ENCODE peak calls at places on chromosome 20, in five cellular contexts. C, B, W, R and I are unnamed samples.
A peak's percentile ranks its signal among the peaks of the same experiment; 100 is the strongest.

GRCh38 chr20:4153251-4153650 is 137.9 kb upstream of the RNF24 start:
- DNase-seq in C (no peak), W (no peak), B (no peak), R (no peak), I (no peak)

GRCh38 chr20:42714298-42715141 is 475.2 kb downstream of the PTPRT start:
- DNase-seq in W (no peak), B (no peak), R (no peak), C (no peak), I (no peak)

GRCh38 chr20:50285376-50286173 is 94.9 kb downstream of the CEBPB start:
- DNase-seq in C (peak; percentile 83), B (peak; percentile 66), R (no peak), W (no peak), I (no peak)

GRCh38 chr20:5153612-5154542 is 27.1 kb downstream of the CDS2 start:
- DNase-seq in R (peak; percentile 75), B (no peak), W (no peak), C (no peak), I (no peak)

GRCh38 chr20:57164872-57165271 is 101.6 kb downstream of the BMP7 start:
- DNase-seq in W (no peak), R (no peak), C (no peak), B (no peak), I (no peak)

GRCh38 chr20:48813446-48813747 is 14.4 kb downstream of the PREX1 start:
- DNase-seq in W (no peak), B (no peak), R (no peak), C (no peak), I (no peak)

GRCh38 chr20:18443841-18444240 is 23.0 kb downstream of the DZANK1 start:
- DNase-seq in B (peak; percentile 33), R (no peak), W (no peak), C (no peak), I (no peak)

GRCh38 chr20:60050193-60050960 is 92.2 kb downstream of the CDH26 start:
- DNase-seq in R (peak; percentile 80), W (peak; percentile 19), C (no peak), B (no peak), I (no peak)

GRCh38 chr20:58692579-58693225 is at the start of gene NPEPL1:
- DNase-seq in R (peak; percentile 95), C (no peak), B (peak; percentile 64), W (peak; percentile 78), I (peak; percentile 48)

GRCh38 chr20:47481330-47482216 is 20.1 kb upstream of the NCOA3 start:
- DNase-seq in B (no peak), R (peak; percentile 52), W (no peak), C (no peak), I (no peak)

GRCh38 chr20:42739692-42740091 is 450.0 kb downstream of the PTPRT start:
- DNase-seq in C (no peak), B (no peak), R (no peak), W (no peak), I (no peak)

GRCh38 chr20:16459019-16459700 is 114.1 kb downstream of the KIF16B start:
- DNase-seq in B (peak; percentile 88), R (peak; percentile 28), C (peak; percentile 41), W (peak; percentile 42), I (peak; percentile 47)

GRCh38 chr20:45355209-45355608 is 7.0 kb upstream of the SDC4 start:
- DNase-seq in B (peak; percentile 66), C (no peak), W (peak; percentile 36), R (no peak), I (no peak)

GRCh38 chr20:3239026-3239866 is at the start of gene SLC4A11:
- DNase-seq in B (peak; percentile 47), R (peak; percentile 86), C (peak; percentile 23), W (peak; percentile 80), I (peak; percentile 16)

GRCh38 chr20:54622338-54623280 is 147.2 kb downstream of the DOK5 start:
- DNase-seq in R (no peak), B (peak; percentile 8), W (no peak), C (no peak), I (no peak)

GRCh38 chr20:49136817-49137571 is 51.1 kb downstream of the STAU1 start:
- DNase-seq in C (no peak), R (no peak), B (no peak), W (no peak), I (no peak)

GRCh38 chr20:53069121-53069520 is 97.0 kb downstream of the TSHZ2 start:
- DNase-seq in C (no peak), W (no peak), B (no peak), R (no peak), I (no peak)

GRCh38 chr20:19945732-19946670 is 71.2 kb upstream of the NAA20 start:
- DNase-seq in C (no peak), R (no peak), B (no peak), W (no peak), I (no peak)

GRCh38 chr20:35773154-35773751 is 1.4 kb downstream of the PHF20 start:
- DNase-seq in R (no peak), W (peak; percentile 12), C (no peak), B (peak; percentile 40), I (no peak)

GRCh38 chr20:24953621-24954133 is 4.6 kb downstream of the CST7 start:
- DNase-seq in B (no peak), R (no peak), W (no peak), C (no peak), I (no peak)

GRCh38 chr20:57464642-57465211 is 60.2 kb downstream of the CTCFL start:
- DNase-seq in B (peak; percentile 16), W (peak; percentile 71), C (no peak), R (peak; percentile 68), I (no peak)

GRCh38 chr20:35663813-35664543 is 722 bp downstream of the CPNE1 start:
- DNase-seq in W (peak; percentile 51), C (no peak), R (peak; percentile 76), B (no peak), I (no peak)

GRCh38 chr20:58179432-58180099 is 48.9 kb downstream of the ANKRD60 start:
- DNase-seq in C (no peak), R (peak; percentile 82), B (peak; percentile 18), W (peak; percentile 48), I (no peak)

GRCh38 chr20:59829415-59830106 is 103.9 kb downstream of the SYCP2 start:
- DNase-seq in W (no peak), C (no peak), R (no peak), B (no peak), I (no peak)

GRCh38 chr20:16437387-16437990 is 135.8 kb downstream of the KIF16B start:
- DNase-seq in W (no peak), B (no peak), R (peak; percentile 73), C (no peak), I (no peak)

GRCh38 chr20:54362283-54362682 is 113.1 kb upstream of the DOK5 start:
- DNase-seq in C (no peak), R (no peak), W (no peak), B (peak; percentile 22), I (no peak)

GRCh38 chr20:9743871-9744270 is 95.0 kb downstream of the PAK5 start:
- DNase-seq in W (no peak), R (no peak), C (no peak), B (no peak), I (no peak)

GRCh38 chr20:13799040-13799439 is 14.2 kb downstream of the NDUFAF5 start:
- DNase-seq in C (no peak), B (no peak), R (no peak), W (no peak), I (no peak)

GRCh38 chr20:13799974-13800373 is 15.1 kb downstream of the NDUFAF5 start:
- DNase-seq in B (peak; percentile 10), C (no peak), W (no peak), R (no peak), I (no peak)

GRCh38 chr20:13800728-13801134 is 15.9 kb downstream of the NDUFAF5 start:
- DNase-seq in R (peak; percentile 92), C (peak; percentile 41), W (peak; percentile 47), B (peak; percentile 99), I (peak; percentile 71)
- TF ChIP-seq CTCF in R (no peak), C (no peak), W (no peak), B (no peak), I (no peak)

DNA sequence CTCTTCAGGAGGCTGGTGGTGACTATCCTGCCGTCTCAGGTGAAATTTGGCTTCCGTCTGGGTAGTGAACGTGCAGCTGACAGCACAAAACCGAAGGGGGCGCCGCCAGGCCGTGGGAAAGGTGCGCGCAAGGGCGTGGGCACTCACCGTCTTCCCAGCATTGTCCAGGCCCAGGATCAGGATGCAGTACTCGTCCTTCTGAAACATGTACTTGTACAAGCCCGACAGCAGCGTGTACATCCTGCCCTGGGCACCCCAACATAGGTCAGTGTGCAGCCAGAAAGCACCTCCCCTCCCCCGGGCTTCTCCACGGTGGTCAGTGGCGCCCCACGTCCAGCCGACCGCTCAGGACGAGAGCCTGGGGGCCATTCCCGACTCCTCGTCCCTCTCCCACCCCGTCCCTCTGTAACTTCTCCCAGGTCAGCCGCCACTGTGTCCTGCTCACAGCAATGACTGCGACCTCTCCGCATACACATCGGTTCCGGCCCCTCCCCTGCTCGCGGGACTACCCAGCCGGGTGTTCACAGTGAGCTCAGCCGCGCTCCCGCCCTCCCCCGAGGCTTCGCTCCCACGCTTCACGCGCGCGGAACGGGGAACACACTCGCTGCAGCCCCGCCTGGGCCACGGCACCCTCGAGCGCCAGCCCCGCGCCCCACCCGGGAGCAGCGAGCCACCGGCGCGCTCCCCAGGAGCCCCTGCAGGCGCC is 771 bp downstream of the ARFRP1 start:
- DNase-seq in C (no peak), W (peak; percentile 74), R (peak; percentile 74), B (peak; percentile 22), I (no peak)
- TF ChIP-seq CTCF in C (peak; percentile 28), W (no peak), R (peak; percentile 64), B (peak; percentile 25), I (peak; percentile 14)

GRCh38 chr20:38471245-38471644 is 1.4 kb upstream of the RALGAPB start:
- DNase-seq in B (no peak), W (no peak), R (no peak), C (no peak), I (no peak)

GRCh38 chr20:38477747-38478146 is 5.1 kb downstream of the RALGAPB start:
- DNase-seq in C (no peak), R (no peak), W (no peak), B (no peak), I (no peak)

GRCh38 chr20:38471987-38472512 is 593 bp upstream of the RALGAPB start:
- DNase-seq in W (no peak), B (no peak), R (no peak), C (no peak), I (no peak)

GRCh38 chr20:38472513-38473352 is at the start of gene RALGAPB:
- DNase-seq in W (peak; percentile 99), R (peak; percentile 100), C (peak; percentile 89), B (peak; percentile 98), I (peak; percentile 94)

DNA sequence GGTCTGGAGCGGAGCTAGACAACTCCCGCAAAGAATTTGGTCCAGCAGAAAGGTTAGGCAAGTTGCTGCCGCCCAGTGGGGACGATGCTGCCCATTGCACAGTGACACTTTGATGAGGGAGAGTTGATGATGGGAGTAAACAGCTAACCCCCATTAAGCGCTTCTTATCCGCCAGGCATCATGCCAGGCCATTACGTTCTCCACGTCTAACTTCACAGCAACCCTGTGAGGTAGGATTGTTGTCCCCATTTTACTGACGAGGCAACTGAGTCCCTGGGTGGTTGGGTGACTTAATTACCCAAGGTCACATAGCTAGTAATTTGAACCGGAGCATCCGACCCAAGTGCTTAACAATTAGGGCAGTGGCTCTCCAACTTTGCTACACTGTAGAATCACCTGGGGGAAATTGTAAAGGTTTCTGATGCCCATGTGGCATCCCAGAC is 731 bp downstream of the RALGAPB start:
- DNase-seq in W (peak; percentile 25), C (no peak), R (no peak), B (peak; percentile 31), I (no peak)
- TF ChIP-seq CTCF in W (no peak), C (peak; percentile 24), R (no peak), B (peak; percentile 15), I (peak; percentile 13)

GRCh38 chr20:33503564-33503963 is 13.7 kb downstream of the CBFA2T2 start:
- DNase-seq in B (no peak), C (no peak), R (no peak), W (no peak), I (no peak)

GRCh38 chr20:33506576-33506975 is 16.7 kb downstream of the CBFA2T2 start:
- DNase-seq in R (no peak), B (no peak), W (no peak), C (no peak), I (peak; percentile 25)

GRCh38 chr20:33507461-33507860 is 17.6 kb downstream of the CBFA2T2 start:
- DNase-seq in R (no peak), B (no peak), W (no peak), C (no peak), I (no peak)
- TF ChIP-seq CTCF in R (no peak), B (no peak), W (no peak), C (no peak), I (no peak)